ENCODE peak calls at places on chromosomes 4 and X, in eight cellular contexts. X is H1; R is Panc1; L is lower leg skin; J is AG09309; P is tibial nerve; O is AG04450; A is CD8-positive, alpha-beta T cell. H is an unnamed sample.
A peak's percentile ranks its signal among the peaks of the same experiment; 100 is the strongest.

GRCh38 chrX:2714551-2714950 is 23.5 kb downstream of the CD99 start:
- DNase-seq in X (no peak), R (no peak), L (no peak), J (no peak), P (no peak), O (no peak), A (no peak), H (no peak)

GRCh38 chrX:118495958-118496762 is 545 bp downstream of the DOCK11 start:
- DNase-seq in X (peak; percentile 49), R (no peak), L (peak; percentile 29), J (no peak), P (peak; percentile 39), O (no peak), A (peak; percentile 74), H (peak; percentile 49)

GRCh38 chrX:150942958-150943594 is 40.1 kb upstream of the HMGB3 start:
- DNase-seq in X (no peak), R (no peak), L (no peak), J (no peak), P (no peak), O (no peak), A (no peak), H (no peak)

GRCh38 chrX:102902355-102902754 is 34.7 kb upstream of the RAB40AL start:
- DNase-seq in X (no peak), R (no peak), L (no peak), J (no peak), P (no peak), O (no peak), A (no peak), H (no peak)

GRCh38 chr4:120750152-120750525 is 172.4 kb downstream of the PRDM5 start:
- DNase-seq in X (no peak), R (no peak), L (no peak), J (no peak), P (no peak), O (no peak), A (no peak), H (no peak)

GRCh38 chr4:71241467-71242401 is 97.1 kb upstream of the SLC4A4 start:
- DNase-seq in X (no peak), R (no peak), L (no peak), J (no peak), P (no peak), O (no peak), A (no peak), H (no peak)

GRCh38 chr4:6992728-6993655 is 50.2 kb upstream of the TADA2B start:
- DNase-seq in X (no peak), R (no peak), L (no peak), J (no peak), P (no peak), O (no peak), A (no peak), H (no peak)

GRCh38 chr4:153594208-153594607 is 89.9 kb upstream of the TLR2 start:
- DNase-seq in X (no peak), R (no peak), L (peak; percentile 35), J (peak; percentile 31), P (no peak), O (peak; percentile 4), A (no peak), H (no peak)

GRCh38 chrX:24014388-24015018 is 12.5 kb downstream of the KLHL15 start:
- DNase-seq in X (no peak), R (no peak), L (no peak), J (no peak), P (no peak), O (no peak), A (no peak), H (no peak)

GRCh38 chr4:182286035-182286434 is 42.8 kb downstream of the TENM3 start:
- DNase-seq in X (no peak), R (no peak), L (no peak), J (peak; percentile 8), P (no peak), O (no peak), A (no peak), H (no peak)

GRCh38 chr4:89904524-89904923 is 9.9 kb downstream of the MMRN1 start:
- DNase-seq in X (no peak), R (no peak), L (no peak), J (no peak), P (no peak), O (no peak), A (no peak), H (no peak)

GRCh38 chr4:156109943-156110925 is 156.6 kb upstream of the CTSO start:
- DNase-seq in X (peak; percentile 68), R (no peak), L (peak; percentile 30), J (no peak), P (no peak), O (no peak), A (no peak), H (no peak)

GRCh38 chr4:8739820-8740665 is 131.6 kb downstream of the HMX1 start:
- DNase-seq in X (no peak), R (no peak), L (no peak), J (no peak), P (no peak), O (no peak), A (no peak), H (no peak)

GRCh38 chr4:336099-336892 is 1.3 kb upstream of the ZNF141 start:
- DNase-seq in X (peak; percentile 68), R (no peak), L (peak; percentile 16), J (no peak), P (peak; percentile 8), O (no peak), A (no peak), H (no peak)

GRCh38 chrX:132900631-132901030 is 57.8 kb downstream of the HS6ST2 start:
- DNase-seq in X (no peak), R (no peak), L (no peak), J (no peak), P (no peak), O (no peak), A (no peak), H (no peak)

GRCh38 chr4:147842573-147842972 is 110.7 kb downstream of the ARHGAP10 start:
- DNase-seq in X (no peak), R (no peak), L (no peak), J (no peak), P (no peak), O (no peak), A (no peak), H (no peak)

GRCh38 chr4:168478868-168479267 is 1.4 kb downstream of the DDX60L start:
- DNase-seq in X (no peak), R (no peak), L (no peak), J (no peak), P (no peak), O (no peak), A (no peak), H (no peak)

GRCh38 chr4:168484626-168485025 is 4.3 kb upstream of the DDX60L start:
- DNase-seq in X (no peak), R (no peak), L (no peak), J (peak; percentile 88), P (no peak), O (peak; percentile 60), A (no peak), H (no peak)

GRCh38 chr4:168485511-168485910 is 5.2 kb upstream of the DDX60L start:
- DNase-seq in X (no peak), R (no peak), L (no peak), J (no peak), P (no peak), O (no peak), A (no peak), H (no peak)

GRCh38 chr4:168483786-168484185 is 3.5 kb upstream of the DDX60L start:
- DNase-seq in X (no peak), R (no peak), L (no peak), J (peak; percentile 61), P (no peak), O (no peak), A (no peak), H (no peak)

GRCh38 chr4:168480991-168481588 is 798 bp upstream of the DDX60L start:
- DNase-seq in X (no peak), R (peak; percentile 79), L (no peak), J (peak; percentile 55), P (peak; percentile 32), O (peak; percentile 41), A (peak; percentile 16), H (no peak)
- H3K4me3 ChIP-seq in X (no peak overlapping the region), R (peak overlapping the region; percentile 64), L (peak overlapping the region; percentile 70), J (peak overlapping the region; percentile 68), P (peak overlapping the region; percentile 72), O (peak overlapping the region; percentile 71), A (peak overlapping the region; percentile 56), H (peak overlapping the region; percentile 13)

DNA sequence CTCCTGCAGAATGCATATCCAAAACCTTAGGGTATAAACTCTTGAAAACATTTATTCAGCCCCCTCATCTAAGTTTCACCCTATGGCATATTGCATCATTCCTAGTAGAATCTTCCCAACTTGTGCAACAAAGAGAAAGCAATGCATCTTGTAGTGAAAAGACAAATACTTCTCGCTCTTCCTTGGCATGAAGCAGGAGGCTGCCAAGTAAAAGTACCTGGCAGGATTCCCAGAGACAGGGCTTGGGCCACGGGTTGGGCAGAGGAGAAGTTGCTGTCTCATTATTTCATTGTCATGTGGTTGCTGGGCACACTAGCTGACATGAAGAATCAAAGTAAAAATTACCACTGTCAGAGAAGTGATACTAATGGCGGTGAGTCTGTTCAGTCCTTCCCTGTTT is 380.3 kb upstream of the IGFBP7 start:
- DNase-seq in X (no peak), R (no peak), L (no peak), J (no peak), P (no peak), O (no peak), A (no peak), H (no peak)
- TF ChIP-seq CTCF in X (no peak), R (no peak), L (no peak), J (no peak), P (no peak), O (no peak), A (no peak), H (no peak)

DNA sequence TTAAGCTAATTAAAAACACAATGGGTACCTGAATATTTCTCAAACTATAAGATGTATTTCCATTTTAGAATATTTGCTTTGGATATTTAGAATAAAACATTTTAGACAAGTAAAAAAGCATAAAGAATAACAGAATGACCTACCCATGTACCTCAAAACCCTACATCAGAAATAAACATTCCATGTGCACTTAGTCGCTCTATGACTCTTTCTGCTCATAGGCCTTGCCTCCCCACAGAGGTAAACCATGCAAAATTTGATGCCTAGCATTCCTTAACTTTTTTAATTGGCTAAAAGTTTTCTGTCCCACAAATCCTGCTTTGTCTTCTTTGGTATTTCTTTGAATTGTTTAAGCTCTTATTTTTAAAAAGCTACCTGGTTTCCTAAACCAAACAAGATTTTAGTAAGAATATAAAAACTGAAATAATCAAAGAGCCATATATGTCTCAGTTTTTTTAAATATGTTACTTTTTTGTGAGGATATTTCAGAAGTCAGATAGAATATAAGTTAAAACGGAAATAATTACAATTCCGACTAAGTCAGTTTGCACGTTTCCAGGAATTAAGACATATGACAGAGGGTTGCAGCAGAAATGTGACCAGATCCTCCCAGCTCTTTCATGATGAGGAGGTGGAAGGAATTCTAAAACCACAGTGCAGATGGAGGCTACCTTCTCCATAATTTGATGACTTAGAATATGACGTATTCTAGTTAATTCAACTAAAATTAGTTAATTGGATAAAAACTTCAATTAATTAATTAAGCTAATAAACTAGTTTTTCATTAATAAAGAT is 102.5 kb downstream of the FIP1L1 start:
- DNase-seq in X (no peak), R (no peak), L (no peak), J (no peak), P (no peak), O (no peak), A (no peak), H (no peak)
- H3K4me3 ChIP-seq in X (no peak overlapping the region), R (no peak overlapping the region), L (no peak overlapping the region), J (no peak overlapping the region), P (no peak overlapping the region), O (no peak overlapping the region), A (no peak overlapping the region), H (no peak overlapping the region)

DNA sequence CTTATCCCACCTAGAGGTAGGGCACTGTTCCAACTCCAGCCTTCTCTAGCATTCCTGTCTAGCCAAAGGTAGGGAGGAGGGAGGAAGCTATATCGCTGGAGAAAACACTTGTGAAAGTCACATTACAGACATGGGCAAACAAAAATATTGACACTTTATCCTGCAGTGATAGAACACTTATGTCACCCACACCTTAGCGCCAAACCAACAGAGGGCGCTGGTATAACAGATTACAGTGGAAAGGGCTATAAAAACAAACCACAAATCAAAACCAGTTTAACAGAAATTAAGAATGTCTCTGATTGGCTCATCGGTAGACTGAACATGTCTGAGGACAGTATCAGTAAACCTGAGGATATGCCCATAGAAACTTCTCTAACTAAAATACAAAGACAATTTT is 451.3 kb downstream of the TLL1 start:
- DNase-seq in X (peak; percentile 63), R (no peak), L (no peak), J (no peak), P (no peak), O (no peak), A (no peak), H (no peak)
- TF ChIP-seq CTCF in X (peak; percentile 73), R (peak; percentile 52), L (no peak), J (no peak), P (no peak), O (peak; percentile 14), A (no peak), H (peak; percentile 56)